ENCODE peak calls at places on chromosomes 11 and 22, in eight cellular contexts. One of them, this sample, is unnamed.
A peak's percentile ranks its signal among the peaks of the same experiment; 100 is the strongest.

GRCh38 chr11:113249786-113250185 is 64.6 kb upstream of the TTC12 start:
- DNase-seq in NCI-H345: no peak
- DNase-seq in globus pallidus: no peak
- DNase-seq in body of pancreas: no peak
- DNase-seq in hippocampal formation: no peak
- DNase-seq in stimulated activated CD4-positive, alpha-beta T cell treated with anti-CD3 and anti-CD28 coated beads, Interleukin-4, amount 100 ng/mL, for 24 hours: no peak
- DNase-seq in GM06990: no peak
- DNase-seq in NCI-H510A treated with DMSO at 0.1 percent for 48 hours: no peak
- DNase-seq in this sample: peak; percentile 76

GRCh38 chr11:60767388-60767811 is 10.7 kb downstream of the MS4A15 start:
- DNase-seq in globus pallidus: no peak
- DNase-seq in body of pancreas: no peak
- DNase-seq in hippocampal formation: no peak
- DNase-seq in NCI-H345: no peak
- DNase-seq in NCI-H510A treated with DMSO at 0.1 percent for 48 hours: no peak
- DNase-seq in GM06990: no peak
- DNase-seq in stimulated activated CD4-positive, alpha-beta T cell treated with anti-CD3 and anti-CD28 coated beads, Interleukin-4, amount 100 ng/mL, for 24 hours: no peak
- DNase-seq in this sample: peak; percentile 52

GRCh38 chr22:49629586-49630447 is 197.9 kb downstream of the BRD1 start:
- DNase-seq in stimulated activated CD4-positive, alpha-beta T cell treated with anti-CD3 and anti-CD28 coated beads, Interleukin-4, amount 100 ng/mL, for 24 hours: no peak
- DNase-seq in globus pallidus: no peak
- DNase-seq in hippocampal formation: no peak
- DNase-seq in GM06990: no peak
- DNase-seq in NCI-H510A treated with DMSO at 0.1 percent for 48 hours: peak; percentile 37
- DNase-seq in body of pancreas: no peak
- DNase-seq in NCI-H345: peak; percentile 68
- DNase-seq in this sample: no peak

GRCh38 chr22:49995413-49996191 is 17.0 kb downstream of the IL17REL start:
- DNase-seq in body of pancreas: no peak
- DNase-seq in NCI-H510A treated with DMSO at 0.1 percent for 48 hours: no peak
- DNase-seq in stimulated activated CD4-positive, alpha-beta T cell treated with anti-CD3 and anti-CD28 coated beads, Interleukin-4, amount 100 ng/mL, for 24 hours: no peak
- DNase-seq in NCI-H345: no peak
- DNase-seq in GM06990: no peak
- DNase-seq in globus pallidus: no peak
- DNase-seq in hippocampal formation: no peak
- DNase-seq in this sample: no peak

GRCh38 chr22:19359554-19360299 is 68.2 kb upstream of the CLTCL1 start:
- DNase-seq in GM06990: no peak
- DNase-seq in NCI-H345: no peak
- DNase-seq in hippocampal formation: no peak
- DNase-seq in body of pancreas: no peak
- DNase-seq in NCI-H510A treated with DMSO at 0.1 percent for 48 hours: no peak
- DNase-seq in stimulated activated CD4-positive, alpha-beta T cell treated with anti-CD3 and anti-CD28 coated beads, Interleukin-4, amount 100 ng/mL, for 24 hours: no peak
- DNase-seq in globus pallidus: no peak
- DNase-seq in this sample: no peak

GRCh38 chr11:85941380-85941973 is 86.3 kb downstream of the CCDC83 start:
- DNase-seq in NCI-H510A treated with DMSO at 0.1 percent for 48 hours: peak; percentile 47
- DNase-seq in stimulated activated CD4-positive, alpha-beta T cell treated with anti-CD3 and anti-CD28 coated beads, Interleukin-4, amount 100 ng/mL, for 24 hours: peak; percentile 37
- DNase-seq in hippocampal formation: peak; percentile 41
- DNase-seq in GM06990: no peak
- DNase-seq in body of pancreas: peak; percentile 49
- DNase-seq in NCI-H345: no peak
- DNase-seq in globus pallidus: peak; percentile 82
- DNase-seq in this sample: peak; percentile 66

GRCh38 chr11:118933486-118933885 is 7.8 kb upstream of the BCL9L start:
- DNase-seq in body of pancreas: peak; percentile 44
- DNase-seq in GM06990: no peak
- DNase-seq in hippocampal formation: no peak
- DNase-seq in globus pallidus: no peak
- DNase-seq in stimulated activated CD4-positive, alpha-beta T cell treated with anti-CD3 and anti-CD28 coated beads, Interleukin-4, amount 100 ng/mL, for 24 hours: no peak
- DNase-seq in NCI-H510A treated with DMSO at 0.1 percent for 48 hours: no peak
- DNase-seq in NCI-H345: no peak
- DNase-seq in this sample: no peak

GRCh38 chr11:115145316-115145715 is 358.9 kb downstream of the CADM1 start:
- DNase-seq in GM06990: no peak
- DNase-seq in globus pallidus: no peak
- DNase-seq in stimulated activated CD4-positive, alpha-beta T cell treated with anti-CD3 and anti-CD28 coated beads, Interleukin-4, amount 100 ng/mL, for 24 hours: no peak
- DNase-seq in NCI-H345: no peak
- DNase-seq in hippocampal formation: no peak
- DNase-seq in body of pancreas: no peak
- DNase-seq in NCI-H510A treated with DMSO at 0.1 percent for 48 hours: peak; percentile 27
- DNase-seq in this sample: no peak

GRCh38 chr11:129528296-129528695 is 152.6 kb downstream of the BARX2 start:
- DNase-seq in hippocampal formation: no peak
- DNase-seq in NCI-H345: no peak
- DNase-seq in stimulated activated CD4-positive, alpha-beta T cell treated with anti-CD3 and anti-CD28 coated beads, Interleukin-4, amount 100 ng/mL, for 24 hours: no peak
- DNase-seq in NCI-H510A treated with DMSO at 0.1 percent for 48 hours: no peak
- DNase-seq in body of pancreas: no peak
- DNase-seq in globus pallidus: no peak
- DNase-seq in GM06990: no peak
- DNase-seq in this sample: no peak

GRCh38 chr11:65470433-65470832 is 28.4 kb upstream of the MALAT1 start:
- DNase-seq in stimulated activated CD4-positive, alpha-beta T cell treated with anti-CD3 and anti-CD28 coated beads, Interleukin-4, amount 100 ng/mL, for 24 hours: no peak
- DNase-seq in NCI-H345: no peak
- DNase-seq in body of pancreas: no peak
- DNase-seq in NCI-H510A treated with DMSO at 0.1 percent for 48 hours: no peak
- DNase-seq in GM06990: no peak
- DNase-seq in hippocampal formation: no peak
- DNase-seq in globus pallidus: no peak
- DNase-seq in this sample: no peak

GRCh38 chr22:48982321-48982905 is 845.3 kb downstream of the BRD1 start:
- DNase-seq in NCI-H345: no peak
- DNase-seq in GM06990: no peak
- DNase-seq in stimulated activated CD4-positive, alpha-beta T cell treated with anti-CD3 and anti-CD28 coated beads, Interleukin-4, amount 100 ng/mL, for 24 hours: no peak
- DNase-seq in globus pallidus: no peak
- DNase-seq in hippocampal formation: no peak
- DNase-seq in NCI-H510A treated with DMSO at 0.1 percent for 48 hours: no peak
- DNase-seq in body of pancreas: no peak
- DNase-seq in this sample: no peak

GRCh38 chr11:128424867-128425285 is 162.5 kb downstream of the ETS1 start:
- DNase-seq in hippocampal formation: no peak
- DNase-seq in NCI-H510A treated with DMSO at 0.1 percent for 48 hours: peak; percentile 29
- DNase-seq in stimulated activated CD4-positive, alpha-beta T cell treated with anti-CD3 and anti-CD28 coated beads, Interleukin-4, amount 100 ng/mL, for 24 hours: no peak
- DNase-seq in GM06990: no peak
- DNase-seq in NCI-H345: no peak
- DNase-seq in globus pallidus: no peak
- DNase-seq in body of pancreas: peak; percentile 73
- DNase-seq in this sample: no peak

GRCh38 chr11:68379216-68379615 is 66.8 kb downstream of the LRP5 start:
- DNase-seq in stimulated activated CD4-positive, alpha-beta T cell treated with anti-CD3 and anti-CD28 coated beads, Interleukin-4, amount 100 ng/mL, for 24 hours: no peak
- DNase-seq in GM06990: no peak
- DNase-seq in body of pancreas: no peak
- DNase-seq in hippocampal formation: no peak
- DNase-seq in NCI-H345: no peak
- DNase-seq in globus pallidus: no peak
- DNase-seq in NCI-H510A treated with DMSO at 0.1 percent for 48 hours: peak; percentile 45
- DNase-seq in this sample: no peak

GRCh38 chr11:46948378-46949131 is 12.0 kb downstream of the CSTPP1 start:
- DNase-seq in stimulated activated CD4-positive, alpha-beta T cell treated with anti-CD3 and anti-CD28 coated beads, Interleukin-4, amount 100 ng/mL, for 24 hours: no peak
- DNase-seq in GM06990: no peak
- DNase-seq in globus pallidus: no peak
- DNase-seq in body of pancreas: no peak
- DNase-seq in NCI-H345: no peak
- DNase-seq in NCI-H510A treated with DMSO at 0.1 percent for 48 hours: no peak
- DNase-seq in hippocampal formation: no peak
- DNase-seq in this sample: no peak